ENCODE peak calls at places on chromosomes 5 and 9, in eight cellular contexts. D, U, J, I, X, L, Z and E are unnamed samples.

GRCh38 chr5:82644768-82645167 is 366.6 kb upstream of the RPS23 start:
- DNase-seq in D (no peak), U (no peak), J (no peak), I (no peak), X (no peak), L (no peak), Z (no peak), E (no peak)

GRCh38 chr5:66742083-66742895 is 146.1 kb downstream of the MAST4 start:
- DNase-seq in D (peak), U (no peak), J (no peak), I (no peak), X (peak), L (no peak), Z (no peak), E (peak)

GRCh38 chr5:103842936-103843335 is 280.3 kb upstream of the NUDT12 start:
- DNase-seq in D (no peak), U (no peak), J (no peak), I (no peak), X (no peak), L (no peak), Z (no peak), E (no peak)

GRCh38 chr9:93354451-93354850 is 97.0 kb upstream of the FAM120A start:
- DNase-seq in D (no peak), U (peak), J (no peak), I (no peak), X (no peak), L (no peak), Z (no peak), E (no peak)

GRCh38 chr5:150774145-150774544 is 4.4 kb upstream of the SMIM3 start:
- DNase-seq in D (no peak), U (peak), J (no peak), I (peak), X (no peak), L (no peak), Z (no peak), E (no peak)

GRCh38 chr5:161432798-161433197 is 113.7 kb downstream of the GABRB2 start:
- DNase-seq in D (no peak), U (no peak), J (no peak), I (no peak), X (no peak), L (no peak), Z (no peak), E (no peak)

GRCh38 chr9:133918123-133918813 is 73.9 kb downstream of the VAV2 start:
- DNase-seq in D (no peak), U (peak), J (no peak), I (no peak), X (no peak), L (no peak), Z (no peak), E (no peak)

GRCh38 chr5:68305223-68305865 is 89.8 kb downstream of the PIK3R1 start:
- DNase-seq in D (no peak), U (no peak), J (no peak), I (no peak), X (no peak), L (no peak), Z (no peak), E (no peak)

GRCh38 chr5:32057157-32058096 is 116.7 kb downstream of the GOLPH3 start:
- DNase-seq in D (no peak), U (no peak), J (no peak), I (no peak), X (no peak), L (no peak), Z (no peak), E (no peak)

GRCh38 chr5:9313751-9314150 is 232.1 kb downstream of the SEMA5A start:
- DNase-seq in D (no peak), U (no peak), J (no peak), I (no peak), X (no peak), L (no peak), Z (no peak), E (peak)

GRCh38 chr5:83321656-83322055 is 149.9 kb upstream of the VCAN start:
- DNase-seq in D (no peak), U (peak), J (no peak), I (no peak), X (no peak), L (no peak), Z (no peak), E (no peak)

GRCh38 chr5:133613743-133614142 is 1.4 kb upstream of the FSTL4 start:
- DNase-seq in D (no peak), U (no peak), J (no peak), I (no peak), X (no peak), L (no peak), Z (no peak), E (no peak)

GRCh38 chr9:79021084-79021483 is 550.7 kb upstream of the TLE4 start:
- DNase-seq in D (no peak), U (no peak), J (no peak), I (no peak), X (no peak), L (no peak), Z (no peak), E (no peak)

GRCh38 chr9:92325269-92325990 is at the start of the genes CENPP and NOL8:
- DNase-seq in D (peak), U (peak), J (peak), I (peak), X (peak), L (peak), Z (peak), E (peak)

GRCh38 chr9:88747768-88748167 is 212.8 kb downstream of the NXNL2 start:
- DNase-seq in D (no peak), U (peak), J (no peak), I (no peak), X (no peak), L (no peak), Z (peak), E (no peak)

GRCh38 chr9:101566904-101567724 is 27.7 kb downstream of the PPP3R2 start:
- DNase-seq in D (peak), U (peak), J (no peak), I (peak), X (no peak), L (no peak), Z (no peak), E (peak)

DNA sequence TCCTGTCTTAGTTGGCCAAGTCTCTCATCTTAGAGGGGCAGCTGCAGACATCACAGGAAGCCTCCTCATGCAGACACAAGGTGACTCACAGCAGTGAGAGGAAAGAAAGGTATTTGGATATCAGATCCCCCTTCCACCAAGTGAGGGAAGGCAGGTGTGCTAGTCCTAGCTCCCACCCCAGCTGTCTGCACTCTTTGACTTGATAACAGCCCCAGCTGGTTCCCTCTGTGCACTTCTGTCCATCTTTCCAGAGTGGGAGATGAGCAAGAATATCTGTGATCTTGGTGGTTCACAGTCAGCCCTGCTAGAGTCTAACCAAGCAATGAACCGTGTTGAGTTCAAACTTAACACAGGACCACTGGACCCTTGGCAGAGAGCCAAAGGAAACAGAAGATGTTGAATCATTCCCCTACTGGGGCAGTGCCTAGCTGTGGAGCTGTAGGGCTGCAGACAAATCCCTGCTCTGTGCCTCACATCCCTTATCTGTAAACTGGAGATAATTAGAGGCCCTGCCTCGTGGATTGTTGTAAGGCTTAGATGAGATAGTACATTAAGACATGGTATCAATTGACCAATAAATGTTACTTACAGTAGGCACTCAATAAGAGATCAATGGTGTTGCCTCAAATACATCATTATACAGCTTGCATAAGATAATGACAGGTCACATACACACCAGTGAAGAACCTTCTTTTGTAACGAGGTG is 39.1 kb downstream of the SH3RF2 start:
- DNase-seq in D (peak), U (peak), J (no peak), I (peak), X (no peak), L (no peak), Z (peak), E (no peak)
- TF ChIP-seq CTCF in D (no peak), U (no peak), J (no peak), I (no peak), X (no peak), L (no peak), Z (no peak), E (no peak)

GRCh38 chr9:14967450-14968321 is 57.5 kb upstream of the FREM1 start:
- DNase-seq in D (no peak), U (no peak), J (no peak), I (no peak), X (no peak), L (no peak), Z (no peak), E (no peak)
- TF ChIP-seq CTCF in D (no peak), U (no peak), J (no peak), I (no peak), X (no peak), L (no peak), Z (no peak), E (no peak)

GRCh38 chr5:36240779-36241635 is 718 bp downstream of the NADK2 start:
- DNase-seq in D (peak), U (peak), J (peak), I (no peak), X (peak), L (peak), Z (peak), E (peak)
- TF ChIP-seq CTCF in D (no peak), U (no peak), J (no peak), I (peak), X (no peak), L (no peak), Z (no peak), E (no peak)

GRCh38 chr5:168874713-168875380 is 295.7 kb upstream of the PANK3 start:
- DNase-seq in D (no peak), U (no peak), J (no peak), I (no peak), X (no peak), L (no peak), Z (no peak), E (peak)
- TF ChIP-seq CTCF in D (no peak), U (peak), J (no peak), I (no peak), X (no peak), L (no peak), Z (no peak), E (no peak)

GRCh38 chr9:105877719-105878118 is 183.4 kb downstream of the TMEM38B start:
- DNase-seq in D (peak), U (no peak), J (no peak), I (no peak), X (no peak), L (no peak), Z (no peak), E (no peak)
- TF ChIP-seq CTCF in D (no peak), U (no peak), J (no peak), I (no peak), X (no peak), L (no peak), Z (no peak), E (no peak)

GRCh38 chr9:68530618-68531017 is 10.1 kb downstream of the TMEM252 start:
- DNase-seq in D (no peak), U (no peak), J (no peak), I (no peak), X (peak), L (no peak), Z (peak), E (no peak)
- TF ChIP-seq CTCF in D (no peak), U (no peak), J (no peak), I (no peak), X (no peak), L (no peak), Z (no peak), E (no peak)

GRCh38 chr5:168809218-168809617 is 230.1 kb upstream of the PANK3 start:
- DNase-seq in D (no peak), U (no peak), J (no peak), I (no peak), X (no peak), L (no peak), Z (no peak), E (no peak)
- TF ChIP-seq CTCF in D (no peak), U (no peak), J (no peak), I (no peak), X (no peak), L (no peak), Z (no peak), E (no peak)